ENCODE peak calls at places on chromosomes 7 and 10, in eight cellular contexts. M, R, N, D, V, B, W and Y are unnamed samples. For H3K4me1, the result is how much of the 10 kb centered on the place peaks cover.

GRCh38 chr10:116756277-116756676 is 13.9 kb upstream of the HSPA12A start:
- DNase-seq in M (no peak), R (peak), N (no peak), D (no peak), V (no peak), B (no peak), W (no peak), Y (no peak)

GRCh38 chr10:48464871-48465736 is 139.8 kb downstream of the ARHGAP22 start:
- DNase-seq in M (no peak), R (no peak), N (peak), D (no peak), V (peak), B (no peak), W (no peak), Y (no peak)

GRCh38 chr7:132255898-132256297 is 320.4 kb downstream of the PLXNA4 start:
- DNase-seq in M (peak), R (no peak), N (peak), D (peak), V (peak), B (no peak), W (no peak), Y (no peak)

GRCh38 chr10:63465293-63466167 is at the start of gene JMJD1C:
- DNase-seq in M (peak), R (peak), N (peak), D (peak), V (peak), B (peak), W (peak), Y (peak)

GRCh38 chr7:32890010-32890552 is 1.5 kb downstream of the KBTBD2 start:
- DNase-seq in M (peak), R (no peak), N (no peak), D (no peak), V (no peak), B (no peak), W (peak), Y (no peak)

GRCh38 chr7:70356324-70356797 is 758.1 kb downstream of the AUTS2 start:
- DNase-seq in M (no peak), R (no peak), N (no peak), D (no peak), V (no peak), B (no peak), W (no peak), Y (no peak)

GRCh38 chr7:116316838-116317612 is 106.7 kb downstream of the TES start:
- DNase-seq in M (peak), R (no peak), N (peak), D (peak), V (peak), B (peak), W (peak), Y (peak)

GRCh38 chr10:113693348-113693747 is 13.6 kb downstream of the CASP7 start:
- DNase-seq in M (no peak), R (no peak), N (no peak), D (no peak), V (no peak), B (no peak), W (no peak), Y (no peak)

GRCh38 chr7:127330070-127330469 is 62.4 kb downstream of the ZNF800 start:
- DNase-seq in M (no peak), R (no peak), N (no peak), D (no peak), V (no peak), B (no peak), W (no peak), Y (no peak)

GRCh38 chr7:107661081-107661864 is 645 bp downstream of the SLC26A4 start:
- DNase-seq in M (peak), R (peak), N (peak), D (peak), V (peak), B (peak), W (peak), Y (peak)

GRCh38 chr10:114022751-114023150 is 20.9 kb upstream of the ADRB1 start:
- DNase-seq in M (no peak), R (no peak), N (no peak), D (no peak), V (no peak), B (no peak), W (no peak), Y (no peak)

GRCh38 chr10:86295351-86295750 is 71.2 kb downstream of the GRID1 start:
- DNase-seq in M (no peak), R (no peak), N (no peak), D (no peak), V (peak), B (no peak), W (no peak), Y (no peak)

GRCh38 chr10:117005454-117006055 is 568 bp upstream of the SHTN1 start:
- DNase-seq in M (no peak), R (peak), N (no peak), D (peak), V (peak), B (no peak), W (peak), Y (no peak)

GRCh38 chr10:123642697-123643096 is 23.5 kb upstream of the GPR26 start:
- DNase-seq in M (no peak), R (peak), N (no peak), D (no peak), V (peak), B (no peak), W (peak), Y (no peak)

GRCh38 chr10:77898323-77899079 is 28.1 kb downstream of the DLG5 start:
- DNase-seq in M (peak), R (no peak), N (no peak), D (peak), V (peak), B (peak), W (no peak), Y (no peak)

GRCh38 chr10:48466611-48467240 is 138.1 kb downstream of the ARHGAP22 start:
- DNase-seq in M (no peak), R (no peak), N (no peak), D (no peak), V (peak), B (no peak), W (no peak), Y (no peak)

GRCh38 chr10:1465421-1465902 is 271.9 kb downstream of the ADARB2 start:
- DNase-seq in M (no peak), R (no peak), N (no peak), D (no peak), V (no peak), B (no peak), W (no peak), Y (no peak)

GRCh38 chr7:56287429-56288138 is 171.4 kb upstream of the NUPR2 start:
- DNase-seq in M (no peak), R (no peak), N (peak), D (peak), V (no peak), B (peak), W (no peak), Y (no peak)

GRCh38 chr7:156919132-156919713 is 26.2 kb upstream of the LMBR1 start:
- DNase-seq in M (no peak), R (no peak), N (no peak), D (peak), V (no peak), B (no peak), W (no peak), Y (no peak)

GRCh38 chr10:3045471-3046209 is 21.7 kb upstream of the PFKP start:
- DNase-seq in M (peak), R (peak), N (peak), D (peak), V (no peak), B (peak), W (peak), Y (peak)

GRCh38 chr10:69801434-69802315 is at the start of gene COL13A1:
- DNase-seq in M (peak), R (peak), N (no peak), D (peak), V (no peak), B (peak), W (peak), Y (peak)

GRCh38 chr10:85919358-85920022 is 447.1 kb downstream of the GRID1 start:
- DNase-seq in M (no peak), R (no peak), N (no peak), D (no peak), V (no peak), B (no peak), W (no peak), Y (peak)

GRCh38 chr10:10222288-10222945 is 795.3 kb upstream of the CELF2 start:
- DNase-seq in M (no peak), R (no peak), N (no peak), D (no peak), V (no peak), B (no peak), W (no peak), Y (no peak)

GRCh38 chr7:42671627-42672026 is 240.2 kb downstream of the C7orf25 start:
- DNase-seq in M (no peak), R (no peak), N (no peak), D (no peak), V (no peak), B (no peak), W (no peak), Y (no peak)

GRCh38 chr7:113143486-113144257 is 25.3 kb upstream of the SMIM30 start:
- DNase-seq in M (no peak), R (no peak), N (no peak), D (no peak), V (no peak), B (no peak), W (no peak), Y (no peak)

GRCh38 chr10:62655337-62655994 is 149.1 kb upstream of the ADO start:
- DNase-seq in M (no peak), R (no peak), N (no peak), D (no peak), V (no peak), B (no peak), W (no peak), Y (no peak)

GRCh38 chr10:75246506-75246905 is 10.7 kb upstream of the COMTD1 start:
- DNase-seq in M (no peak), R (no peak), N (no peak), D (no peak), V (no peak), B (no peak), W (no peak), Y (no peak)

GRCh38 chr10:64537931-64538330 is 1016.7 kb downstream of the REEP3 start:
- DNase-seq in M (no peak), R (no peak), N (no peak), D (no peak), V (no peak), B (no peak), W (no peak), Y (no peak)

GRCh38 chr7:27453702-27454405 is 208.8 kb downstream of the HIBADH start:
- DNase-seq in M (peak), R (no peak), N (no peak), D (peak), V (no peak), B (no peak), W (no peak), Y (no peak)

GRCh38 chr7:129376778-129377700 is 57.2 kb upstream of the STRIP2 start:
- DNase-seq in M (peak), R (no peak), N (no peak), D (no peak), V (no peak), B (no peak), W (no peak), Y (no peak)

DNA sequence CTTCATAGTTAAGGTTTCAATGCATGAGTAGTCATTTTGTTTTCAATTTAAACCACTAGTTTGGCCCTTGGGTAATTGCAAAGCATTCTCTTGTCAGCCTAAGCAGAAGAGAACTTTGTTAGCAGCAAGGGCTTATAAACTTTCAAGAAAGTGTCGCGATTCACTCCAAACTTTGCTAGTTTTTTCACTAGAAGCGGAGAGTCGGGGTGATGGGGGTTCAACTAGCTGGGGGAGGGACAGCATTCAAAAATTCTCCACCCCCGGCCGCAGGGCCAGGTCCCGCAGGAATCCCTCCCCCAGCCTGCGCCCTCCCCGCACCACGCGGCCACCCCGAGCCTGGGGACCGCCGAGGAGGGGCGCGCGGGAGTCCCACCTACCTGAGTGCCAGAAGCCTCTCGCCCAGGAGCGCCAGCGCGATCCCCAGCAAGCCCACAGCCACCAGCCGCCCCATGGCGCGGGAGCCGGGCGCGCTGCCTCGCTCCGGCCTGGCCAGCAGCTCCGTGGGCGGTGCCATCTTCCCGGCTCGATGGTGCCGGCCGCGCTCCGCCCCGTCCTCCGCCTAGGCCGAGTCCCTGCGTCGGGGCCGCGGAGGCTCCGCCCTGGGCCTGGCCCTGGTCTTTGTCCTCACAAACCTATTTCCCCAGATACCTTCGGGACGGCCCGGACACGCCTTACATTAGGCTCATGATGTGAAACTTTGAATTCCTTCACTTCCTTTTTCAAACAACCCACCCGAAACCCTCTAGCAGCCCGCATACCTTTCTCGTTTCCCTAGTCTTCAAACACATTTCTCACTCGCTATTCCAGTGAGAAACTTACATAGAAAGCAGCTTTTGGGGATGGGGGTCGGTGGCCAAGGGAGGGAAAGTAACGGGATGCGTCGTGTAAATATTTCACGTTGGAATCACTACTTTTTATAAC is at the start of gene PON2:
- DNase-seq in M (peak), R (peak), N (peak), D (peak), V (peak), B (peak), W (peak), Y (peak)
- TF ChIP-seq POLR2A in M (peak), R (peak), N (peak), D (peak), V (peak), B (peak), W (peak), Y (peak)

GRCh38 chr10:121974019-121974534 is 940 bp downstream of the NSMCE4A start:
- DNase-seq in M (no peak), R (no peak), N (no peak), D (no peak), V (no peak), B (no peak), W (no peak), Y (no peak)
- H3K27ac ChIP-seq in M (no peak), R (peak), N (peak), D (peak), V (peak), B (peak), W (peak), Y (peak)

GRCh38 chr7:26200444-26201260 is at the start of gene HNRNPA2B1:
- DNase-seq in M (peak), R (peak), N (peak), D (peak), V (peak), B (peak), W (peak), Y (peak)
- H3K4me1 ChIP-seq in M (under half), R (under half), N (under half), D (under half), V (under half), B (under half), W (under half), Y (under half)

DNA sequence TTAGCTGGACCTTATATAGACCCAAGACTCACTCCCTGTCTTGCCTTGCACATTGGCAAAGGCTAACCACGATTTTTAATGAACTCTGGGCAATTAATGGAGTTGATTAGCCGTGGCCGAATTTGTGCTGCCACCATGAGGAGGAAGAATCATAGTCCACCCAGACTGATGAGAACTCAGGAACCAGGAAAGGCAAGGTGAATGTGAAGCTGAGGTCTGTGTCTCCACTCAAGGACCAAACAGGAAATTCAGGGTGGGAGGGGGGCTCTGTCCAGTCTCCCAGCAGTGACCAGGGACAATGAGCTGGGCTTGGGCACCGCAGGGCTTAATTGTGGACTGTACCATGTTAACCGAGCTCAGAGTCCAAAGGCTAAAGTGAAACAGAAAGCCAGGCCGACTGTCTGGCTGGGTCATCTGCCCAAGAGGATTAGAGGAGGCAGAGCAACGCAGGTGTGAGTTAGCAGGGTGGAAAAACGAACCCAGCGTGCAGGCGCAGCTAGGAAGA is 127.0 kb upstream of the JCAD start:
- DNase-seq in M (peak), R (peak), N (no peak), D (peak), V (peak), B (no peak), W (no peak), Y (no peak)
- TF ChIP-seq POLR2A in M (no peak), R (no peak), N (no peak), D (no peak), V (no peak), B (no peak), W (no peak), Y (no peak)